ENCODE peak calls at places on chromosomes 6 and 20, in ten cellular contexts. Y, C, P, M, U, G, E, K, Q and N are unnamed samples.
A peak's percentile ranks its signal among the peaks of the same experiment; 100 is the strongest.

GRCh38 chr6:33616913-33617312 is 4.2 kb upstream of the ITPR3 start:
- DNase-seq in E (no peak), G (no peak), U (no peak), P (no peak), Q (no peak), C (no peak), M (no peak), K (no peak), Y (no peak), N (no peak)

GRCh38 chr6:397056-397455 is 5.5 kb downstream of the IRF4 start:
- DNase-seq in C (no peak), K (no peak), Y (no peak), U (no peak), M (no peak), P (no peak), Q (no peak), G (no peak), E (no peak), N (no peak)

GRCh38 chr6:72554761-72555221 is 67.1 kb upstream of the KCNQ5 start:
- DNase-seq in C (no peak), Y (no peak), G (no peak), Q (peak; percentile 55), U (no peak), M (no peak), E (no peak), K (no peak), P (no peak), N (no peak)

GRCh38 chr6:79928478-79928998 is 18.8 kb downstream of the ELOVL4 start:
- DNase-seq in Q (no peak), U (no peak), M (no peak), Y (no peak), G (no peak), C (no peak), E (no peak), P (no peak), K (no peak), N (no peak)

GRCh38 chr6:153131037-153131981 is at the start of gene RGS17:
- DNase-seq in E (peak; percentile 56), P (peak; percentile 81), Y (no peak), Q (peak; percentile 73), K (peak; percentile 54), M (peak; percentile 77), U (no peak), C (no peak), G (no peak), N (peak; percentile 14)

GRCh38 chr6:158707120-158707519 is 57.3 kb downstream of the SYTL3 start:
- DNase-seq in K (no peak), Y (peak; percentile 40), Q (peak; percentile 67), C (no peak), U (no peak), E (peak; percentile 70), P (peak; percentile 26), M (peak; percentile 53), G (no peak), N (no peak)

GRCh38 chr20:13325033-13325432 is 104.0 kb downstream of the ISM1 start:
- DNase-seq in E (no peak), U (no peak), C (no peak), K (no peak), G (peak; percentile 15), M (peak; percentile 22), P (no peak), Y (peak; percentile 45), Q (peak; percentile 65), N (no peak)

GRCh38 chr20:9912858-9913434 is 74.1 kb upstream of the PAK5 start:
- DNase-seq in Y (peak; percentile 72), M (peak; percentile 20), E (peak; percentile 30), K (peak; percentile 7), U (peak; percentile 15), G (peak; percentile 70), C (no peak), P (peak; percentile 7), Q (peak; percentile 46), N (no peak)